ENCODE peak calls at places on chromosomes 6 and 20, in four cellular contexts. One of them, this sample, is unnamed.

GRCh38 chr20:35883341-35883777 is 70.9 kb downstream of the SCAND1 start:
- DNase-seq in AG09309: no peak
- DNase-seq in cardiac fibroblast: peak
- DNase-seq in hepatocyte: no peak
- DNase-seq in this sample: no peak

GRCh38 chr6:13762648-13763441 is 51.2 kb upstream of the RANBP9 start:
- DNase-seq in AG09309: peak
- DNase-seq in cardiac fibroblast: peak
- DNase-seq in hepatocyte: peak
- DNase-seq in this sample: peak

GRCh38 chr6:87731818-87732661 is 30.0 kb upstream of the AKIRIN2 start:
- DNase-seq in AG09309: peak
- DNase-seq in cardiac fibroblast: peak
- DNase-seq in hepatocyte: peak
- DNase-seq in this sample: peak

GRCh38 chr20:51529027-51529749 is 13.3 kb downstream of the NFATC2 start:
- DNase-seq in AG09309: peak
- DNase-seq in cardiac fibroblast: peak
- DNase-seq in hepatocyte: peak
- DNase-seq in this sample: no peak

GRCh38 chr6:85669735-85670194 is 27.1 kb upstream of the SYNCRIP start:
- DNase-seq in AG09309: no peak
- DNase-seq in cardiac fibroblast: peak
- DNase-seq in hepatocyte: no peak
- DNase-seq in this sample: no peak

GRCh38 chr6:130852844-130853554 is 25.8 kb downstream of the SMLR1 start:
- DNase-seq in AG09309: no peak
- DNase-seq in cardiac fibroblast: peak
- DNase-seq in hepatocyte: no peak
- DNase-seq in this sample: no peak

GRCh38 chr6:137926207-137926731 is 59.2 kb downstream of the TNFAIP3 start:
- DNase-seq in AG09309: peak
- DNase-seq in cardiac fibroblast: peak
- DNase-seq in hepatocyte: peak
- DNase-seq in this sample: peak

GRCh38 chr20:49447946-49448809 is 34.3 kb downstream of the KCNB1 start:
- DNase-seq in AG09309: no peak
- DNase-seq in cardiac fibroblast: no peak
- DNase-seq in hepatocyte: peak
- DNase-seq in this sample: no peak

GRCh38 chr6:163543311-163543710 is 128.8 kb downstream of the QKI start:
- DNase-seq in AG09309: no peak
- DNase-seq in cardiac fibroblast: no peak
- DNase-seq in hepatocyte: no peak
- DNase-seq in this sample: no peak

GRCh38 chr6:11586574-11586973 is 49.0 kb downstream of the TMEM170B start:
- DNase-seq in AG09309: peak
- DNase-seq in cardiac fibroblast: peak
- DNase-seq in hepatocyte: peak
- DNase-seq in this sample: peak

GRCh38 chr6:35730745-35731413 is 6.0 kb upstream of the ARMC12 start:
- DNase-seq in AG09309: no peak
- DNase-seq in cardiac fibroblast: no peak
- DNase-seq in hepatocyte: no peak
- DNase-seq in this sample: no peak

GRCh38 chr6:131678401-131678800 is 22.8 kb downstream of the OR2A4 start:
- DNase-seq in AG09309: no peak
- DNase-seq in cardiac fibroblast: no peak
- DNase-seq in hepatocyte: no peak
- DNase-seq in this sample: no peak

GRCh38 chr6:10528170-10528981 is 7.2 kb downstream of the GCNT2 start:
- DNase-seq in AG09309: no peak
- DNase-seq in cardiac fibroblast: peak
- DNase-seq in hepatocyte: peak
- DNase-seq in this sample: no peak

GRCh38 chr6:33080127-33081089 is 4.6 kb downstream of the HLA-DPB1 start:
- DNase-seq in AG09309: no peak
- DNase-seq in cardiac fibroblast: peak
- DNase-seq in hepatocyte: peak
- DNase-seq in this sample: no peak

GRCh38 chr6:55617272-55617671 is 38.3 kb upstream of the HMGCLL1 start:
- DNase-seq in AG09309: no peak
- DNase-seq in cardiac fibroblast: peak
- DNase-seq in hepatocyte: peak
- DNase-seq in this sample: no peak

GRCh38 chr6:137277971-137278602 is 58.9 kb upstream of the IFNGR1 start:
- DNase-seq in AG09309: no peak
- DNase-seq in cardiac fibroblast: peak
- DNase-seq in hepatocyte: peak
- DNase-seq in this sample: peak

GRCh38 chr6:83590413-83590812 is 78.1 kb downstream of the PRSS35 start:
- DNase-seq in AG09309: no peak
- DNase-seq in cardiac fibroblast: peak
- DNase-seq in hepatocyte: no peak
- DNase-seq in this sample: no peak

GRCh38 chr6:11732036-11732545 is 46.5 kb downstream of the ADTRP start:
- DNase-seq in AG09309: peak
- DNase-seq in cardiac fibroblast: peak
- DNase-seq in hepatocyte: no peak
- DNase-seq in this sample: no peak

GRCh38 chr6:14339711-14340590 is 222.4 kb downstream of the CD83 start:
- DNase-seq in AG09309: no peak
- DNase-seq in cardiac fibroblast: no peak
- DNase-seq in hepatocyte: no peak
- DNase-seq in this sample: no peak

GRCh38 chr20:62899633-62900051 is 26.7 kb downstream of the DIDO1 start:
- DNase-seq in AG09309: no peak
- DNase-seq in cardiac fibroblast: no peak
- DNase-seq in hepatocyte: peak
- DNase-seq in this sample: no peak

GRCh38 chr20:62900052-62900691 is 26.1 kb downstream of the DIDO1 start:
- DNase-seq in AG09309: peak
- DNase-seq in cardiac fibroblast: peak
- DNase-seq in hepatocyte: peak
- DNase-seq in this sample: no peak

GRCh38 chr20:62898970-62899632 is 27.2 kb downstream of the DIDO1 start:
- DNase-seq in AG09309: no peak
- DNase-seq in cardiac fibroblast: no peak
- DNase-seq in hepatocyte: no peak
- DNase-seq in this sample: no peak

GRCh38 chr20:62901891-62902290 is 24.4 kb downstream of the DIDO1 start:
- DNase-seq in AG09309: no peak
- DNase-seq in cardiac fibroblast: no peak
- DNase-seq in hepatocyte: no peak
- DNase-seq in this sample: no peak

DNA sequence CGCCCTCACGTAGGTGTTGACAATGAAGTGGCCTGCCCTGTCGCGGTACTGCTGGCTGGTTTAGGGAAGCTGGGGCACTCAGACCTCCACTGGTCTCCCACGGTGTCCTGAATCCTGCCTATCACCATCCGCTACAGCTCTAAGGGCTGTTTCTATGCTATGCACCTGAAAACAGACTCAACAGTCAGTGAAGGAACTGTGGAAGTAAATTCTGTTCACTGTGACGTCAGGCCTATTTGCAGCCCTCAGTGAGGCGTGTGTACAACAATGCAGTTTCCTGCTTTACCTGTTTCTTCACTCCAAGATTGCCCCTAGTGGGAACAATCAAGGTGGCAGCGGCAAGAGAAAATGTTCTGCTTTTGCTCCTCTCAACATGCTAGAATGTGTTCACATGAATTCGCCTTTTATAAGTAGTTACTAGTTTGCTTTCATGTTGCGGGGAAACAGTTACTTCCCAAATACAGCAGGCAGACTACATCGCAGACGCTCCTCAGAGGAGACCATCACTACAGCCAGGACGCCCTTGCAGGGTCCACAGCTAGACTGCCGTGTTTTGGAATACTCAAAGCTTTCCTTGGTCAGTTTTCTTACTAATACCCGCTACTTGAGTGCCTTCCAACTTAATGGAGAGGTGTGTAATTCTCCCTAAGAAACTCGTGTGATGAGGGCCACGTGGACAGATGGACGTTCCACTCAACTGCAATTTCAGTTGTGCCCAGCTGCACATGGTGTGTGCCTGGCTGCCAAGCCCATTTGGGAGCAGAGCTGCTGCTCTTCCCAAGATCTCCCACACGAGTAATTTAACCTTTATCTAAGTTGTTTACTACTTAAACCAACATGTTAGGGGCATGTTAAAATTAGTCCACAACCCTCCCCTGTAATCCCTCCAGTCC is 25.4 kb downstream of the DIDO1 start:
- DNase-seq in AG09309: no peak
- DNase-seq in cardiac fibroblast: no peak
- DNase-seq in hepatocyte: peak
- DNase-seq in this sample: no peak
- TF ChIP-seq CTCF in AG09309: peak
- TF ChIP-seq CTCF in cardiac fibroblast: peak
- TF ChIP-seq CTCF in hepatocyte: peak
- TF ChIP-seq CTCF in this sample: no peak

GRCh38 chr6:113858605-113859348 is 1.6 kb downstream of the MARCKS start:
- DNase-seq in AG09309: peak
- DNase-seq in cardiac fibroblast: peak
- DNase-seq in hepatocyte: peak
- DNase-seq in this sample: no peak
- TF ChIP-seq CTCF in AG09309: peak
- TF ChIP-seq CTCF in cardiac fibroblast: peak
- TF ChIP-seq CTCF in hepatocyte: peak
- TF ChIP-seq CTCF in this sample: peak

DNA sequence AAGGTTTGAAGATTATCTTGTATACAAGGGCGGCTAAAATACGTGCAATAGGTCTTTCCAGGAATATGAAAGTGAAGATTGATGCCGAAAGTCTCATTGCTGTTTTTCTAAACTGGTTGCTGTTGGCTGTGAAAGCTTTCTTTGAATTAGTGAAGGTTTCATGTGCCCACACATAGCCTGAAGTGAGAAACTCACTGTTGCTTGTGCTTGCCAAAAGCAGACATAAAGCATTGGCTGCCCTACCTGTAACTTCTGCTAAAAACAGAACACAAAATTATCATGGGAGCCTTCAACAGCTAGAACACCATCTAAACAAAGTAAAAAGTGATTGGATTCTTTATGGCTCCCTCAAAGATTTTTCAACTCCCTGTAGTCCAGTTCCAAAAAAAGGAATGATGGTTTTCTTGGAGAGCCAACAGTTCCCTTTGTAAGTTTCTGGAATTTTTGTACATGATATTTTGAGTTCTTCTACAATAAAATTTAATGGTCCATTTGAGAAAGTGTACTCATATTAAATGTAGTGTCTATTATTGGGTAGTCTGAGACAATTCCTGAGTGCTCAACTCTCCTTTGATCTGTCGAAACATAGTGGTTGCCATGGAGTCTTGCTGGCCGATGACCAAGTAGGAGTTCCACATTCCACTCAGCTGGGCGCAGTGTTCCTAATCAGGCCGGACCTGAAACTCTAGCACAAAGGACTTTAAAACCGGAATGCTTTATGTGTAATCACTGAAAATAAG is 68.5 kb downstream of the PLEKHG1 start:
- DNase-seq in AG09309: peak
- DNase-seq in cardiac fibroblast: peak
- DNase-seq in hepatocyte: peak
- DNase-seq in this sample: no peak
- TF ChIP-seq CTCF in AG09309: no peak
- TF ChIP-seq CTCF in cardiac fibroblast: peak
- TF ChIP-seq CTCF in hepatocyte: peak
- TF ChIP-seq CTCF in this sample: no peak

GRCh38 chr6:144345451-144345850 is 60.3 kb downstream of the UTRN start:
- DNase-seq in AG09309: no peak
- DNase-seq in cardiac fibroblast: no peak
- DNase-seq in hepatocyte: no peak
- DNase-seq in this sample: no peak

GRCh38 chr6:144343736-144344428 is 58.7 kb downstream of the UTRN start:
- DNase-seq in AG09309: no peak
- DNase-seq in cardiac fibroblast: peak
- DNase-seq in hepatocyte: no peak
- DNase-seq in this sample: no peak

GRCh38 chr6:144341831-144342527 is 56.8 kb downstream of the UTRN start:
- DNase-seq in AG09309: no peak
- DNase-seq in cardiac fibroblast: no peak
- DNase-seq in hepatocyte: no peak
- DNase-seq in this sample: no peak

GRCh38 chr6:144346719-144347446 is 61.7 kb downstream of the UTRN start:
- DNase-seq in AG09309: no peak
- DNase-seq in cardiac fibroblast: peak
- DNase-seq in hepatocyte: no peak
- DNase-seq in this sample: peak

DNA sequence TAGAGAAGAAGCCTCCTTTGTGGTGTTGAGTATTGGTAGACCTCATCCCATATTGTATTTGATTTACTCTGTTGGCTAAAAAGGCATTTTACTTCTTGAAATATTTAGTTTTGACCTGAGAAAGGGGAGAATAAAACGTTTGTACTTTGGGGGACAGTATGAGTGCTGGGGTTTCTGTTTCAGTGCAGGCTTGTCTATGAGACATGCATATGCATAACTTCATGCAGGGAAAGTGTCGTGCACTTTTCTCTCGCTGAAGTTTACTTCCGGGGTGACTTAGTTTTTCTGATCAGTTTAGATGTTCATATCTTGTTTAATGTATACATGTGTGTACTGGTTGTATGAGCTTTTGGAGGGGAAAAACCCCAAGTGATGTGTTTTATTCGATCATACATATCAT is 59.5 kb downstream of the UTRN start:
- DNase-seq in AG09309: no peak
- DNase-seq in cardiac fibroblast: no peak
- DNase-seq in hepatocyte: no peak
- DNase-seq in this sample: no peak
- TF ChIP-seq CTCF in AG09309: no peak
- TF ChIP-seq CTCF in cardiac fibroblast: no peak
- TF ChIP-seq CTCF in hepatocyte: no peak
- TF ChIP-seq CTCF in this sample: no peak

GRCh38 chr6:2744778-2745177 is 5.9 kb downstream of the MYLK4 start:
- DNase-seq in AG09309: no peak
- DNase-seq in cardiac fibroblast: no peak
- DNase-seq in hepatocyte: no peak
- DNase-seq in this sample: no peak
- TF ChIP-seq CTCF in AG09309: no peak
- TF ChIP-seq CTCF in cardiac fibroblast: no peak
- TF ChIP-seq CTCF in hepatocyte: no peak
- TF ChIP-seq CTCF in this sample: no peak

DNA sequence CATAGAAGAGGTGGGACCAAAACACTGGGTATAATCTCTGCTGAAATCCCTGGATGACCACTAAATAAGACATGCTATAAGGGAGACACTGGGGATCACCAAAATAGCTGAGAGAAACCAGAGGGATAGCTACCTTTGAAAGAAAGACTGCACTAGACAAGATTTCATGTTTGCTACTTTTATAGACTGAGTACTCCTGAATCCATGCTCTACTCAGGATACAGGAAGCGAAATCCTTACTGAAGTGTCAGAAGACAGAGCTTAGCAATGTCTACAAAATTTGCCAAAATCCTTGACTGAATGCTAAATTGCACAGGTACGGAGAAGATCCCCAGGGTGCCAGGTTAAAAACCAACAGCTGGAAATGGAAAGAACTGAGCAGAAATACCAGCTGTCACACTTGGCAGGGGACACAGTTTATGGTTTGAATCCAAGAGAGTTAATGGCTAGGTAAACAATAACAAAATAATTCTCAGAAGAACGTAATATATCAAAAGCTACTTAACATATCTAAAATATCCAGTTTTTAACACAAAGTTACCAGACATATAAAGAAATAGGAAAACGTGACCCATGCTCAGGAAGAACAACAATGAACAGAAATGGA is 125.4 kb downstream of the MAN1A1 start:
- DNase-seq in AG09309: no peak
- DNase-seq in cardiac fibroblast: no peak
- DNase-seq in hepatocyte: no peak
- DNase-seq in this sample: no peak
- TF ChIP-seq CTCF in AG09309: no peak
- TF ChIP-seq CTCF in cardiac fibroblast: no peak
- TF ChIP-seq CTCF in hepatocyte: no peak
- TF ChIP-seq CTCF in this sample: no peak

This sample was measured in AG04449.